ENCODE peak calls at places on chromosomes 5 and 9, in eight cellular contexts. K is stimulated activated CD8-positive, alpha-beta memory T cell treated with anti-CD3 and anti-CD28 coated beads, Interleukin-4, amount 100 ng/mL, for 4 hours; O is NCI-H460; X is HTR-8/SVneo; P is activated T-cell treated with anti-CD3 and anti-CD28 coated beads for 1 hour; I is SJSA1; T is lower lobe of right lung; Q is C1 segment of cervical spinal cord. A is an unnamed sample.

GRCh38 chr5:180631549-180632392 is 17.6 kb downstream of the FLT4 start:
- DNase-seq in I (no peak), X (no peak), O (no peak), Q (no peak), T (peak), P (no peak), K (no peak), A (no peak)

GRCh38 chr9:17319822-17320221 is 185.0 kb downstream of the CNTLN start:
- DNase-seq in X (no peak), Q (no peak), O (no peak), I (no peak), P (no peak), K (no peak), T (no peak), A (no peak)

GRCh38 chr5:53407373-53407772 is 73.1 kb upstream of the FST start:
- DNase-seq in X (no peak), O (no peak), I (peak), T (no peak), P (no peak), K (no peak), Q (no peak), A (no peak)

GRCh38 chr9:36827593-36827992 is 206.5 kb downstream of the PAX5 start:
- DNase-seq in O (no peak), Q (no peak), K (no peak), P (no peak), T (no peak), I (no peak), X (no peak), A (no peak)

GRCh38 chr9:72362118-72362531 is 2.9 kb downstream of the ZFAND5 start:
- DNase-seq in T (no peak), O (no peak), I (peak), X (no peak), P (no peak), K (no peak), Q (no peak), A (no peak)

GRCh38 chr5:9564752-9565151 is 18.9 kb upstream of the SEMA5A start:
- DNase-seq in Q (no peak), K (no peak), X (no peak), P (no peak), I (no peak), T (no peak), O (no peak), A (no peak)

GRCh38 chr5:95808686-95809413 is 13.7 kb downstream of the GLRX start:
- DNase-seq in Q (peak), P (peak), T (peak), I (no peak), K (peak), X (no peak), O (no peak), A (no peak)

GRCh38 chr9:136531904-136532798 is 13.7 kb downstream of the NOTCH1 start:
- DNase-seq in T (no peak), Q (no peak), X (no peak), K (no peak), O (no peak), P (no peak), I (no peak), A (no peak)

GRCh38 chr5:149600932-149601331 is 19.6 kb downstream of the ARHGEF37 start:
- DNase-seq in Q (no peak), K (no peak), O (no peak), T (no peak), I (no peak), X (no peak), P (no peak), A (no peak)

GRCh38 chr5:151683936-151684586 is 2.7 kb downstream of the SPARC start:
- DNase-seq in I (no peak), P (no peak), T (no peak), K (no peak), O (no peak), Q (no peak), X (no peak), A (no peak)

GRCh38 chr5:104932431-104932830 is 1369.8 kb upstream of the NUDT12 start:
- DNase-seq in P (no peak), T (no peak), O (no peak), I (no peak), Q (no peak), K (no peak), X (no peak), A (no peak)

GRCh38 chr5:142602720-142603245 is 83.1 kb downstream of the FGF1 start:
- DNase-seq in T (no peak), K (no peak), I (no peak), P (no peak), O (no peak), Q (no peak), X (no peak), A (no peak)

GRCh38 chr9:127035423-127035822 is 87.0 kb downstream of the ANGPTL2 start:
- DNase-seq in I (no peak), K (no peak), T (no peak), X (no peak), P (no peak), O (no peak), Q (no peak), A (no peak)

GRCh38 chr5:142669479-142669878 is 16.4 kb downstream of the FGF1 start:
- DNase-seq in X (no peak), T (no peak), I (no peak), K (no peak), O (no peak), P (no peak), Q (no peak), A (no peak)

GRCh38 chr5:62214701-62215100 is 91.3 kb upstream of the KIF2A start:
- DNase-seq in X (no peak), I (no peak), Q (no peak), T (no peak), K (no peak), P (no peak), O (no peak), A (peak)

GRCh38 chr5:160938532-160938931 is 86.5 kb upstream of the ATP10B start:
- DNase-seq in K (no peak), P (no peak), T (peak), I (no peak), O (no peak), X (no peak), Q (no peak), A (peak)

GRCh38 chr9:86766912-86767311 is 180.4 kb downstream of the GAS1 start:
- DNase-seq in X (peak), Q (no peak), P (no peak), K (no peak), I (peak), O (peak), T (peak), A (peak)

GRCh38 chr5:11814373-11814772 is 89.9 kb downstream of the CTNND2 start:
- DNase-seq in I (no peak), X (no peak), P (no peak), K (no peak), O (no peak), T (no peak), Q (no peak), A (no peak)

GRCh38 chr9:78030553-78031270 is 899 bp downstream of the GNAQ start:
- DNase-seq in P (peak), Q (peak), O (no peak), X (no peak), I (peak), K (no peak), T (peak), A (peak)

GRCh38 chr9:93557366-93558137 is 18.8 kb upstream of the PHF2 start:
- DNase-seq in T (no peak), X (no peak), I (no peak), Q (no peak), P (no peak), O (no peak), K (no peak), A (no peak)

GRCh38 chr9:134533850-134534585 is 107.6 kb upstream of the COL5A1 start:
- DNase-seq in X (no peak), T (no peak), I (peak), Q (no peak), K (no peak), O (no peak), P (no peak), A (no peak)

GRCh38 chr5:145991044-145991575 is 54.7 kb downstream of the SH3RF2 start:
- DNase-seq in Q (no peak), T (no peak), K (no peak), X (no peak), O (no peak), P (no peak), I (no peak), A (no peak)

GRCh38 chr5:153636713-153637112 is 146.2 kb downstream of the GRIA1 start:
- DNase-seq in X (no peak), T (no peak), P (no peak), K (no peak), Q (no peak), I (no peak), O (no peak), A (no peak)

GRCh38 chr9:35518981-35519679 is 29.2 kb downstream of the RUSC2 start:
- DNase-seq in T (no peak), K (no peak), Q (no peak), X (no peak), P (no peak), O (no peak), I (peak), A (peak)

GRCh38 chr9:4106081-4106491 is 193.8 kb downstream of the GLIS3 start:
- DNase-seq in P (no peak), X (no peak), Q (no peak), I (no peak), K (no peak), T (no peak), O (no peak), A (no peak)

GRCh38 chr9:120477534-120478001 is 102.4 kb downstream of the CDK5RAP2 start:
- DNase-seq in Q (peak), P (no peak), K (no peak), O (peak), X (peak), T (peak), I (peak), A (peak)